ENCODE peak calls at places on chromosomes 6 and 20, in six cellular contexts. U is progenitor cell of endocrine pancreas, D is choroid plexus epithelial cell, T is NB4, J is cardiac fibroblast, Z is hepatocyte. K is an unnamed sample.

GRCh38 chr6:116047173-116047933 is 13.3 kb downstream of the FRK start:
- DNase-seq in U (no peak), D (peak), T (peak), J (no peak), Z (peak), K (no peak)

GRCh38 chr20:20489054-20489453 is 121.2 kb downstream of the INSM1 start:
- DNase-seq in Z (no peak), T (no peak), J (no peak), U (no peak), D (no peak), K (no peak)

GRCh38 chr6:13183446-13184088 is 144.8 kb downstream of the TBC1D7 start:
- DNase-seq in D (no peak), U (no peak), Z (no peak), T (no peak), J (no peak), K (no peak)

GRCh38 chr6:44177691-44178423 is 19.2 kb downstream of the CAPN11 start:
- DNase-seq in U (no peak), T (no peak), Z (peak), D (peak), J (peak), K (no peak)

GRCh38 chr6:169967687-169968086 is 216.3 kb downstream of the ERMARD start:
- DNase-seq in Z (no peak), U (no peak), D (no peak), J (no peak), T (no peak), K (peak)

GRCh38 chr20:50607436-50607835 is 83.9 kb downstream of the RIPOR3 start:
- DNase-seq in T (no peak), J (no peak), D (no peak), U (no peak), Z (no peak), K (no peak)

GRCh38 chr6:41734666-41735426 is 562 bp downstream of the TFEB start:
- DNase-seq in U (no peak), J (peak), D (peak), Z (peak), T (peak), K (peak)

GRCh38 chr6:3861424-3861823 is 12.3 kb downstream of the FAM50B start:
- DNase-seq in J (no peak), T (no peak), Z (no peak), U (no peak), D (no peak), K (no peak)

GRCh38 chr20:51480507-51481270 is 61.8 kb downstream of the NFATC2 start:
- DNase-seq in J (no peak), D (no peak), U (no peak), T (no peak), Z (no peak), K (no peak)

GRCh38 chr6:137044366-137045220 is at the start of gene IL20RA:
- DNase-seq in D (peak), J (peak), T (no peak), U (peak), Z (peak), K (peak)

GRCh38 chr6:11824986-11825385 is 46.4 kb upstream of the ADTRP start:
- DNase-seq in D (peak), T (no peak), Z (no peak), J (no peak), U (no peak), K (no peak)

GRCh38 chr20:4592316-4593148 is 129.2 kb upstream of the PRND start:
- DNase-seq in J (peak), D (peak), T (peak), U (peak), Z (peak), K (peak)

GRCh38 chr20:62350098-62350628 is 16.9 kb downstream of the LAMA5 start:
- DNase-seq in Z (peak), D (no peak), J (no peak), U (no peak), T (no peak), K (no peak)

GRCh38 chr6:129485746-129486145 is 224.2 kb downstream of the ARHGAP18 start:
- DNase-seq in Z (no peak), U (no peak), T (no peak), D (no peak), J (no peak), K (no peak)

GRCh38 chr6:2959909-2960719 is 11.3 kb downstream of the SERPINB6 start:
- DNase-seq in Z (peak), D (peak), U (no peak), T (no peak), J (peak), K (no peak)

GRCh38 chr6:99334526-99335127 is 14.8 kb downstream of the FAXC start:
- DNase-seq in D (peak), U (no peak), Z (peak), J (peak), T (peak), K (no peak)
- TF ChIP-seq CTCF in D (peak), U (peak), Z (peak), J (peak), T (peak), K (no peak)

GRCh38 chr6:19613678-19614077 is 223.5 kb upstream of the ID4 start:
- DNase-seq in U (no peak), T (peak), Z (no peak), J (no peak), D (peak), K (no peak)
- TF ChIP-seq CTCF in U (no peak), T (peak), Z (no peak), J (no peak), D (peak), K (no peak)

DNA sequence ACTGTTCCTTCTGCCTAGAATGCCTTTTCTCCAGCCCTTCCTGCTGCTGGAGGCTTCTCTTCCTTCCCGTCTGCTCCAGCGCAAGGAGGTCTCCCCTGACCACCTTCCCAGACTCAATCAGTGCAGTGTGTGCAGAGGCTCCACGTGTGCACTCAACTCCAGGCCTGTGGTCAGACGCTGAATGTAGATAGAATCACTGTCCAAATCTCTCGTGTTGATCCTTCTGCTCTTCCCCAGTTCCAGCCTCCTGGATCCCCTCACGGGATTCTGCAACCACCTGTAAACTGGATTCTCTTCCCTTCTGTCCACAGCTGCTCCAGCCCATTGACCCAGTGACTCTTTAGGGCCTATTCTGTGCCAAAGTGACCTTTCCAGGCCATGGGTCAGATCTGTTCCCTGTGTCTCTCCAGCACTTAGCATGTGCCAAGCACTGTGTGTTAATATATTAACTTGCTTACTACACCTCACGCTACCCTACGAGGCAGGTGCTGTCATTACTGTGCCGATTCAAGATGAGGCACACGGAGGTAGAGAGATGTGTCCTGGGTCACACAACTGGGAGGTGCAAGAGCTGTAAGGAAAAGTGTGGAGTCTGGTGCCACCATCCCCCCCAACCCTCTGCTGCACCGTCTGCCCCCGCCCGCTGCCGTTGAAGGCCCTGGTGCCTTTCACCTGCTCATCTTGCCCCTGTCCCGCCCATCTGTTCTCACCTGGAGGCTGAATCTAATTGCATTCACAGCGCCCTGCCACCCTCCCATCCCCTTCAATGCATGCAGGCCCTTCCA is 112.2 kb downstream of the SULF2 start:
- DNase-seq in D (no peak), Z (no peak), U (no peak), T (no peak), J (no peak), K (no peak)
- TF ChIP-seq CTCF in D (no peak), Z (no peak), U (no peak), T (no peak), J (no peak), K (no peak)

DNA sequence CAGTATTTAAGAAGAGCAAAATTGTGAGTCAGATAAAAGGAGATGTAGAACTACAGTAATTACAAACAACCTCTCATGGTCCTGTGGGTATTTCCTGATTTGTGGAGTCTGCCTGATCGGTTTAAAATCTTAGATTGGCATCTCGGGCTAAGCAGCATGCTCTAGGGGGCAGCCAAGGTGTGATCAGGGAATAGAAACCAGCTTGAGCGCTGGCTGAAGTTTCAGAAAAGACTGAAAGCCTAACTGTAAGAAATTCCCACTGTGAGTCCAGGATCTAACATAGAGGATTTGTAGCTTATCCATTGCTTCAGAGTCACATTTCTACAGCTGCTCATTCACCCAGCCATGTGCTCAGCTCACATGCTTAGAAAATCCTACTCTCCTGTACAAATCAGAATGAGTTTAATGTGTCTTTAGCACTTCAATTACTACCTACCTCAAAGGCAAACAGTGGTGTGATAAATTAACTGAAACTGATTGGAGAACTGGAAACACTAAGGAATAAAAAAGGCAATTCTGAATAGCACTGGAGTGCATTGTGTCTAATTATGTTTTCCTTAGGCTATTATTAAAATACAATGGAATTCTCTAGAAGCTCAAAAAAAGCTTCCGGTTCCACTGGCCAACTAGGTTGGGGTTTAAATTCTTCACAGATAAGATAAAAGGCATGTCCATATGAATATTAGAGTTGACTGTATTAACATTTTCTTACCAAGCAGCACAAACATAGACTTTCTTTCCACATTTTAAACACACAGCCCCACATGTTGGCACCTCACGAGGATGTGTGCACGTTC is 73.8 kb upstream of the MPC1 start:
- DNase-seq in J (peak), U (no peak), Z (no peak), D (peak), T (peak), K (no peak)
- TF ChIP-seq CTCF in J (no peak), U (no peak), Z (peak), D (peak), T (no peak), K (no peak)

GRCh38 chr6:112114577-112115223 is 27.3 kb downstream of the FAM229B start:
- DNase-seq in U (no peak), T (no peak), D (no peak), Z (no peak), J (no peak), K (no peak)
- TF ChIP-seq CTCF in U (no peak), T (no peak), D (no peak), Z (no peak), J (no peak), K (no peak)

DNA sequence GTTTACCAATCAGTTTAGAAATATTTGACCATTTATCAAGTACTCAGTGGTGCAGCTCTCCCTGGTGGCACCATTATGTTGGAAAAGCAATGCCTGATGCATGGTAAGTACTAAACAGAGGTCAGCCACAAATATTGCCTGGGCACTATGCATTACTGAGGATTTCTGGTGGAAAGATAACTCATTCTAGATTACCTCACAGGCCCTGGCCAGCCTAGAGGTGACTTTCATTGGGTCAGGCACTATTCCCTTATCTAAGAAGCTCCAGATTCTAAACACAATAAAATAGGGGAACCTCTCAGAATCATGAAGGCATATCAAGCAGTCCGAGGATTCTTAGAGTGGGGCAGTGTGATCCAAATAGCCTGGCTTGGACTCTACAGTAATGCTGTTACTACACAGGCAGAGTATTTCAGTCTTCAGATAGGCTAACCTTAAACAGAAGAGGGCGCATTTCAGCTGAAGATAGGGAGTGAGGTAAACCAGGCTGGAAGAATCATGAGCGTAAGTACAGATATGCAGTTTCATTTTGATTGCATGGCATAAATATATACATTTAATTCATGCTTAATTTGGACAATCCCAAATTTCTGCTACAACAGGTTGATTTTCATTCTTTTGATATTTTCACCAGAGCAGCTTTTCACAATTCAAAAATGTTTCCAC is 12.1 kb downstream of the LGSN start:
- DNase-seq in J (peak), D (peak), Z (peak), U (no peak), T (peak), K (no peak)
- TF ChIP-seq CTCF in J (peak), D (peak), Z (peak), U (peak), T (peak), K (no peak)

DNA sequence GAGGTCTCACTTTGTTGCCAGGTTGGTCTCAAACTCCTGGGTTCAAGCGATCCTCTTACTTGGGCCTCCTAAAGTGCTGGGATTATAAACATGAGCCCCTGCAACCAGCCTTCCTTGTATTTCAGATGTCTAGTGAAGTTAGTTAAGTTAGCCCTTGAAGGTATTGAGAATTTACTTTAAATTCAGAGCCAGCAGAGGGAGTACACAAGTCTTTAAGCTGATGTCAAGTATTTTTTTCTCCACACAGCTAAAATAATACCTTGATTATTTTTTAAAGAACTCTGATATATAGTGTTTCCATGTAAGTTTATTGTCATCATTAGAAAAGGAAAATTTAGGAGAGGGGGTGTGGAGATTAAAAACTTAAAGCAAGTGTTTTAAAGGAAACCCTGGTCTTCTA is 9.8 kb downstream of the FOXO3 start:
- DNase-seq in J (peak), U (no peak), T (no peak), D (peak), Z (no peak), K (no peak)
- TF ChIP-seq CTCF in J (no peak), U (no peak), T (no peak), D (no peak), Z (peak), K (no peak)

GRCh38 chr6:96897396-96898240 is at the start of gene NDUFAF4:
- DNase-seq in J (peak), U (peak), D (peak), T (peak), Z (peak), K (peak)

GRCh38 chr6:96899599-96899998 is 1.9 kb upstream of the NDUFAF4 start:
- DNase-seq in U (no peak), D (no peak), Z (no peak), J (peak), T (no peak), K (no peak)

GRCh38 chr6:96898241-96898851 is 655 bp upstream of the NDUFAF4 start:
- DNase-seq in T (peak), Z (no peak), J (peak), U (no peak), D (peak), K (no peak)

GRCh38 chr6:96900873-96901272 is 3.2 kb upstream of the NDUFAF4 start:
- DNase-seq in T (no peak), J (no peak), U (no peak), D (no peak), Z (no peak), K (no peak)

DNA sequence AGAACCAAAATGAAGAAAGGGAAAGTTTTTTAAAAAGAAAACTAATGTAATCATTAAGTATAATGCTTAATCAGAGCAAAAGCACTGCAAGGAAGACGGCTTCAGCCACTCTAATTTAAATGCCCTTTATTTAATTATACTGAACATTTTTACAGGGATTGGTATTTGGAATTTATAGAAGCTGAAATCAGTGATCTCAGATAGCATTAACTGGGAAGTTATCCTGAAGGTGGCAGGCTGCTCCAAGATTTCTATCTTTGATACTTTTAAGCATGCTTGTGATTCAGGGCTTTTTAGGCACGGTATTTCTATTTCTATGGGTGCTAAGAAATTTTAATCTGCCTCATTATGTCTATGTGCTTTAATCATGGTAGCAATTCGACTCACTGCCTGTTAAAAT is 1.3 kb upstream of the NDUFAF4 start:
- DNase-seq in Z (peak), J (peak), T (peak), D (peak), U (no peak), K (no peak)
- TF ChIP-seq CTCF in Z (peak), J (peak), T (no peak), D (peak), U (peak), K (no peak)

DNA sequence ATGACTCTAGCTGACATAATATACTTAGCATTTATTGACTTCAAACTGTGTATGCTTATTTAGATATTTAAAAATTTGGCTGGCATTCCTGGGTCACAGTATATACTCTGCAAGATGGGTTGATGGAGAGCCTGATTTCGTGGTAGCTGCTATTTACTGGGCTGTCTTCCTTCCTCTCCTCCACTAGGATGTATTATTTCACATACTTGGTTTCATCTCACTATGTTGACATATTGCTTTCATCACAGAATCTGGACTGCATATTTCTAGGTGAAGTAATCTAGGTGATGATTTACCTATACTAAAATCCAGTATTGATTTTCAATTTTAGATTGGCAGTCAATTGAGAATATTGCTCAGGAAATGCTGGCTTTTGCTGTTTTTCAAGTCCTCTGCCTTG is 15.7 kb downstream of the AFDN start:
- DNase-seq in D (no peak), J (no peak), Z (no peak), T (no peak), U (no peak), K (no peak)
- TF ChIP-seq CTCF in D (no peak), J (no peak), Z (no peak), T (no peak), U (no peak), K (no peak)

K was measured in activated B cell treated with CpG ODN at 0.5 μM for 24 hours.